ENCODE peak calls at places on chromosomes 12 and 14, in nine cellular contexts. N, Y, S, F, I, A, M, C and J are unnamed samples.

GRCh38 chr12:125381373-125381772 is 316.1 kb downstream of the AACS start:
- DNase-seq in N (no peak), Y (no peak), S (no peak), F (no peak), I (no peak), A (no peak), M (no peak), C (no peak), J (no peak)

GRCh38 chr14:37586783-37587428 is 8.1 kb downstream of the FOXA1 start:
- DNase-seq in N (no peak), Y (no peak), S (no peak), F (no peak), I (no peak), A (no peak), M (no peak), C (no peak), J (no peak)

GRCh38 chr12:6334940-6335450 is 6.9 kb downstream of the TNFRSF1A start:
- DNase-seq in N (no peak), Y (no peak), S (no peak), F (no peak), I (peak), A (no peak), M (no peak), C (no peak), J (no peak)

GRCh38 chr14:68939893-68940613 is 39.0 kb downstream of the ACTN1 start:
- DNase-seq in N (no peak), Y (peak), S (no peak), F (peak), I (peak), A (peak), M (peak), C (no peak), J (peak)

GRCh38 chr14:92688434-92689375 is 59.7 kb downstream of the LGMN start:
- DNase-seq in N (no peak), Y (no peak), S (no peak), F (no peak), I (peak), A (no peak), M (no peak), C (no peak), J (no peak)

GRCh38 chr12:62799126-62799736 is 135.7 kb downstream of the PPM1H start:
- DNase-seq in N (peak), Y (peak), S (peak), F (peak), I (peak), A (peak), M (peak), C (peak), J (peak)

GRCh38 chr12:26246483-26247164 is 51.3 kb downstream of the SSPN start:
- DNase-seq in N (no peak), Y (no peak), S (no peak), F (no peak), I (peak), A (no peak), M (no peak), C (no peak), J (no peak)

GRCh38 chr12:99131761-99132199 is 486.7 kb downstream of the APAF1 start:
- DNase-seq in N (no peak), Y (no peak), S (peak), F (peak), I (no peak), A (no peak), M (peak), C (no peak), J (no peak)

GRCh38 chr12:108691995-108692808 is 39.1 kb downstream of the CORO1C start:
- DNase-seq in N (no peak), Y (no peak), S (no peak), F (no peak), I (peak), A (peak), M (no peak), C (peak), J (peak)

GRCh38 chr12:109830267-109830666 is 2.9 kb downstream of the TRPV4 start:
- DNase-seq in N (no peak), Y (no peak), S (no peak), F (no peak), I (no peak), A (no peak), M (no peak), C (no peak), J (no peak)